ENCODE peak calls at places on chromosomes 16 and 17, in nine cellular contexts. E is T follicular helper cell; P is activated naive CD4-positive, alpha-beta T cell; Q is AG08396; F is germinal center; Y is amniotic stem cell; U is iPS DF 6.9; V is HT1080; R is AG10803. N is an unnamed sample.

GRCh38 chr17:13750783-13751484 is 149.2 kb upstream of the HS3ST3A1 start:
- DNase-seq in R (peak; percentile 39), Y (no peak), P (no peak), V (peak; percentile 42), Q (no peak), F (no peak), E (no peak), U (peak; percentile 43), N (peak; percentile 33)

GRCh38 chr16:30921459-30921747 is 2.0 kb upstream of the FBXL19 start:
- DNase-seq in U (no peak), Q (no peak), V (no peak), F (no peak), E (no peak), R (no peak), P (no peak), Y (no peak), N (no peak)

GRCh38 chr17:80891096-80892018 is 100.3 kb upstream of the CHMP6 start:
- DNase-seq in P (no peak), Q (peak; percentile 94), R (peak; percentile 82), E (peak; percentile 69), V (peak; percentile 98), Y (peak; percentile 65), F (peak; percentile 53), U (no peak), N (peak; percentile 74)

GRCh38 chr16:13436641-13437423 is 483.1 kb upstream of the ERCC4 start:
- DNase-seq in R (peak; percentile 40), U (no peak), P (no peak), F (no peak), Q (no peak), V (peak; percentile 88), E (no peak), Y (no peak), N (no peak)

GRCh38 chr16:87453326-87453725 is 39.5 kb downstream of the ZCCHC14 start:
- DNase-seq in E (no peak), R (no peak), V (no peak), F (no peak), Q (no peak), U (no peak), P (no peak), Y (no peak), N (no peak)

GRCh38 chr16:86771506-86772230 is 193.3 kb downstream of the FOXL1 start:
- DNase-seq in P (no peak), Q (no peak), F (no peak), Y (no peak), U (no peak), E (no peak), R (no peak), V (no peak), N (no peak)

GRCh38 chr17:42049834-42050359 is 504 bp downstream of the C17orf113 start:
- DNase-seq in R (no peak), E (no peak), P (no peak), Q (no peak), V (no peak), F (no peak), Y (no peak), U (no peak), N (peak; percentile 51)

GRCh38 chr16:55480228-55480655 is 1.2 kb downstream of the MMP2 start:
- DNase-seq in Q (peak; percentile 91), U (no peak), R (peak; percentile 96), Y (peak; percentile 73), P (no peak), E (no peak), F (no peak), V (peak; percentile 76), N (no peak)

GRCh38 chr16:27313422-27314160 is at the start of gene IL4R:
- DNase-seq in U (no peak), E (peak; percentile 41), R (peak; percentile 88), V (peak; percentile 40), Q (peak; percentile 82), P (peak; percentile 54), F (peak; percentile 69), Y (no peak), N (peak; percentile 37)

GRCh38 chr16:75289189-75289588 is 37.8 kb upstream of the BCAR1 start:
- DNase-seq in P (no peak), E (no peak), F (no peak), R (peak; percentile 34), V (peak; percentile 90), U (no peak), Y (no peak), Q (no peak), N (no peak)

GRCh38 chr17:80760501-80760900 is 215.9 kb downstream of the RPTOR start:
- DNase-seq in F (peak; percentile 48), Y (no peak), P (no peak), R (no peak), Q (no peak), E (no peak), U (no peak), V (no peak), N (no peak)

GRCh38 chr17:71902931-71903506 is 217.8 kb upstream of the SOX9 start:
- DNase-seq in Y (no peak), Q (peak; percentile 35), P (no peak), V (peak; percentile 38), R (peak; percentile 25), F (no peak), E (no peak), U (no peak), N (no peak)

GRCh38 chr16:20610192-20610891 is 34.2 kb upstream of the ACSM2B start:
- DNase-seq in F (no peak), Y (no peak), P (no peak), V (no peak), E (no peak), U (no peak), Q (no peak), R (no peak), N (no peak)

GRCh38 chr17:78658281-78658785 is 81.1 kb upstream of the DNAH17 start:
- DNase-seq in Q (no peak), Y (no peak), V (no peak), E (no peak), U (no peak), R (peak; percentile 67), P (no peak), F (no peak), N (no peak)